ENCODE peak calls at places on chromosomes 13 and 19, in seven cellular contexts. One of them, this sample, is unnamed.

GRCh38 chr13:100721885-100722512 is 47.4 kb upstream of the TMTC4 start:
- DNase-seq in astrocyte of the spinal cord: peak; percentile 50
- DNase-seq in left cardiac atrium: peak; percentile 39
- DNase-seq in activated CD8-positive, alpha-beta T cell treated with anti-CD3 and anti-CD28 coated beads, Interleukin-2, amount 10 ng/mL, durations not matched to agents 7 days and 5 days: peak; percentile 73
- DNase-seq in NCI-H345: peak; percentile 63
- DNase-seq in ascending aorta: no peak
- DNase-seq in CD4-positive, alpha-beta memory T cell: peak; percentile 31
- DNase-seq in this sample: peak; percentile 73

GRCh38 chr13:99123101-99124045 is 77.3 kb upstream of the UBAC2 start:
- DNase-seq in astrocyte of the spinal cord: peak; percentile 16
- DNase-seq in left cardiac atrium: no peak
- DNase-seq in activated CD8-positive, alpha-beta T cell treated with anti-CD3 and anti-CD28 coated beads, Interleukin-2, amount 10 ng/mL, durations not matched to agents 7 days and 5 days: no peak
- DNase-seq in NCI-H345: no peak
- DNase-seq in ascending aorta: no peak
- DNase-seq in CD4-positive, alpha-beta memory T cell: no peak
- DNase-seq in this sample: no peak

GRCh38 chr19:18072335-18072734 is 14.4 kb downstream of the IL12RB1 start:
- DNase-seq in astrocyte of the spinal cord: no peak
- DNase-seq in left cardiac atrium: no peak
- DNase-seq in activated CD8-positive, alpha-beta T cell treated with anti-CD3 and anti-CD28 coated beads, Interleukin-2, amount 10 ng/mL, durations not matched to agents 7 days and 5 days: no peak
- DNase-seq in NCI-H345: no peak
- DNase-seq in ascending aorta: no peak
- DNase-seq in CD4-positive, alpha-beta memory T cell: no peak
- DNase-seq in this sample: no peak

GRCh38 chr13:78638216-78638615 is 20.7 kb downstream of the OBI1 start:
- DNase-seq in astrocyte of the spinal cord: no peak
- DNase-seq in left cardiac atrium: no peak
- DNase-seq in activated CD8-positive, alpha-beta T cell treated with anti-CD3 and anti-CD28 coated beads, Interleukin-2, amount 10 ng/mL, durations not matched to agents 7 days and 5 days: no peak
- DNase-seq in NCI-H345: no peak
- DNase-seq in ascending aorta: no peak
- DNase-seq in CD4-positive, alpha-beta memory T cell: no peak
- DNase-seq in this sample: no peak

GRCh38 chr13:45989607-45990006 is 62.9 kb downstream of the ZC3H13 start:
- DNase-seq in astrocyte of the spinal cord: peak; percentile 81
- DNase-seq in left cardiac atrium: no peak
- DNase-seq in activated CD8-positive, alpha-beta T cell treated with anti-CD3 and anti-CD28 coated beads, Interleukin-2, amount 10 ng/mL, durations not matched to agents 7 days and 5 days: no peak
- DNase-seq in NCI-H345: no peak
- DNase-seq in ascending aorta: no peak
- DNase-seq in CD4-positive, alpha-beta memory T cell: no peak
- DNase-seq in this sample: no peak

GRCh38 chr19:15251749-15252397 is 19.6 kb upstream of the EPHX3 start:
- DNase-seq in astrocyte of the spinal cord: peak; percentile 96
- DNase-seq in left cardiac atrium: peak; percentile 87
- DNase-seq in activated CD8-positive, alpha-beta T cell treated with anti-CD3 and anti-CD28 coated beads, Interleukin-2, amount 10 ng/mL, durations not matched to agents 7 days and 5 days: no peak
- DNase-seq in NCI-H345: no peak
- DNase-seq in ascending aorta: peak; percentile 94
- DNase-seq in CD4-positive, alpha-beta memory T cell: no peak
- DNase-seq in this sample: peak; percentile 85

GRCh38 chr13:101346161-101346560 is 70.1 kb downstream of the NALCN start:
- DNase-seq in astrocyte of the spinal cord: no peak
- DNase-seq in left cardiac atrium: no peak
- DNase-seq in activated CD8-positive, alpha-beta T cell treated with anti-CD3 and anti-CD28 coated beads, Interleukin-2, amount 10 ng/mL, durations not matched to agents 7 days and 5 days: no peak
- DNase-seq in NCI-H345: no peak
- DNase-seq in ascending aorta: no peak
- DNase-seq in CD4-positive, alpha-beta memory T cell: no peak
- DNase-seq in this sample: no peak

GRCh38 chr19:51060336-51060735 is 4.6 kb downstream of the KLK13 start:
- DNase-seq in astrocyte of the spinal cord: no peak
- DNase-seq in left cardiac atrium: no peak
- DNase-seq in activated CD8-positive, alpha-beta T cell treated with anti-CD3 and anti-CD28 coated beads, Interleukin-2, amount 10 ng/mL, durations not matched to agents 7 days and 5 days: no peak
- DNase-seq in NCI-H345: no peak
- DNase-seq in ascending aorta: no peak
- DNase-seq in CD4-positive, alpha-beta memory T cell: no peak
- DNase-seq in this sample: no peak

GRCh38 chr13:42377640-42378382 is 105.9 kb downstream of the AKAP11 start:
- DNase-seq in astrocyte of the spinal cord: peak; percentile 69
- DNase-seq in left cardiac atrium: no peak
- DNase-seq in activated CD8-positive, alpha-beta T cell treated with anti-CD3 and anti-CD28 coated beads, Interleukin-2, amount 10 ng/mL, durations not matched to agents 7 days and 5 days: peak; percentile 65
- DNase-seq in NCI-H345: no peak
- DNase-seq in ascending aorta: no peak
- DNase-seq in CD4-positive, alpha-beta memory T cell: peak; percentile 32
- DNase-seq in this sample: no peak

GRCh38 chr19:48595833-48596232 is 10.7 kb upstream of the SPACA4 start:
- DNase-seq in astrocyte of the spinal cord: no peak
- DNase-seq in left cardiac atrium: no peak
- DNase-seq in activated CD8-positive, alpha-beta T cell treated with anti-CD3 and anti-CD28 coated beads, Interleukin-2, amount 10 ng/mL, durations not matched to agents 7 days and 5 days: no peak
- DNase-seq in NCI-H345: no peak
- DNase-seq in ascending aorta: no peak
- DNase-seq in CD4-positive, alpha-beta memory T cell: no peak
- DNase-seq in this sample: no peak

GRCh38 chr13:44576396-44577235 is 486 bp upstream of the TSC22D1 start:
- DNase-seq in astrocyte of the spinal cord: no peak
- DNase-seq in left cardiac atrium: peak; percentile 29
- DNase-seq in activated CD8-positive, alpha-beta T cell treated with anti-CD3 and anti-CD28 coated beads, Interleukin-2, amount 10 ng/mL, durations not matched to agents 7 days and 5 days: no peak
- DNase-seq in NCI-H345: peak; percentile 24
- DNase-seq in ascending aorta: no peak
- DNase-seq in CD4-positive, alpha-beta memory T cell: no peak
- DNase-seq in this sample: peak; percentile 57

GRCh38 chr13:20492036-20492435 is 33.6 kb downstream of the CRYL1 start:
- DNase-seq in astrocyte of the spinal cord: no peak
- DNase-seq in left cardiac atrium: no peak
- DNase-seq in activated CD8-positive, alpha-beta T cell treated with anti-CD3 and anti-CD28 coated beads, Interleukin-2, amount 10 ng/mL, durations not matched to agents 7 days and 5 days: no peak
- DNase-seq in NCI-H345: peak; percentile 11
- DNase-seq in ascending aorta: no peak
- DNase-seq in CD4-positive, alpha-beta memory T cell: no peak
- DNase-seq in this sample: no peak

GRCh38 chr13:44347905-44348304 is 25.7 kb upstream of the SERP2 start:
- DNase-seq in astrocyte of the spinal cord: no peak
- DNase-seq in left cardiac atrium: no peak
- DNase-seq in activated CD8-positive, alpha-beta T cell treated with anti-CD3 and anti-CD28 coated beads, Interleukin-2, amount 10 ng/mL, durations not matched to agents 7 days and 5 days: no peak
- DNase-seq in NCI-H345: no peak
- DNase-seq in ascending aorta: no peak
- DNase-seq in CD4-positive, alpha-beta memory T cell: no peak
- DNase-seq in this sample: no peak

GRCh38 chr13:35475131-35475959 is 1.1 kb downstream of the MAB21L1 start:
- DNase-seq in astrocyte of the spinal cord: peak; percentile 49
- DNase-seq in left cardiac atrium: peak; percentile 35
- DNase-seq in activated CD8-positive, alpha-beta T cell treated with anti-CD3 and anti-CD28 coated beads, Interleukin-2, amount 10 ng/mL, durations not matched to agents 7 days and 5 days: peak; percentile 51
- DNase-seq in NCI-H345: no peak
- DNase-seq in ascending aorta: no peak
- DNase-seq in CD4-positive, alpha-beta memory T cell: no peak
- DNase-seq in this sample: peak; percentile 17

GRCh38 chr19:33273881-33274662 is 28.3 kb downstream of the CEBPA start:
- DNase-seq in astrocyte of the spinal cord: peak; percentile 56
- DNase-seq in left cardiac atrium: peak; percentile 60
- DNase-seq in activated CD8-positive, alpha-beta T cell treated with anti-CD3 and anti-CD28 coated beads, Interleukin-2, amount 10 ng/mL, durations not matched to agents 7 days and 5 days: peak; percentile 33
- DNase-seq in NCI-H345: no peak
- DNase-seq in ascending aorta: no peak
- DNase-seq in CD4-positive, alpha-beta memory T cell: peak; percentile 14
- DNase-seq in this sample: peak; percentile 75

GRCh38 chr13:74715718-74716117 is 581.5 kb upstream of the KLF12 start:
- DNase-seq in astrocyte of the spinal cord: no peak
- DNase-seq in left cardiac atrium: no peak
- DNase-seq in activated CD8-positive, alpha-beta T cell treated with anti-CD3 and anti-CD28 coated beads, Interleukin-2, amount 10 ng/mL, durations not matched to agents 7 days and 5 days: no peak
- DNase-seq in NCI-H345: no peak
- DNase-seq in ascending aorta: no peak
- DNase-seq in CD4-positive, alpha-beta memory T cell: no peak
- DNase-seq in this sample: no peak

GRCh38 chr19:57850553-57851017 is 926 bp downstream of the ZNF587 start:
- DNase-seq in astrocyte of the spinal cord: peak; percentile 64
- DNase-seq in left cardiac atrium: no peak
- DNase-seq in activated CD8-positive, alpha-beta T cell treated with anti-CD3 and anti-CD28 coated beads, Interleukin-2, amount 10 ng/mL, durations not matched to agents 7 days and 5 days: peak; percentile 24
- DNase-seq in NCI-H345: no peak
- DNase-seq in ascending aorta: no peak
- DNase-seq in CD4-positive, alpha-beta memory T cell: no peak
- DNase-seq in this sample: peak; percentile 85

GRCh38 chr19:29662604-29663404 is 2.5 kb upstream of the PLEKHF1 start:
- DNase-seq in astrocyte of the spinal cord: peak; percentile 87
- DNase-seq in left cardiac atrium: peak; percentile 84
- DNase-seq in activated CD8-positive, alpha-beta T cell treated with anti-CD3 and anti-CD28 coated beads, Interleukin-2, amount 10 ng/mL, durations not matched to agents 7 days and 5 days: no peak
- DNase-seq in NCI-H345: peak; percentile 34
- DNase-seq in ascending aorta: peak; percentile 91
- DNase-seq in CD4-positive, alpha-beta memory T cell: no peak
- DNase-seq in this sample: peak; percentile 76

GRCh38 chr13:35930665-35931631 is 200.2 kb downstream of the DCLK1 start:
- DNase-seq in astrocyte of the spinal cord: no peak
- DNase-seq in left cardiac atrium: no peak
- DNase-seq in activated CD8-positive, alpha-beta T cell treated with anti-CD3 and anti-CD28 coated beads, Interleukin-2, amount 10 ng/mL, durations not matched to agents 7 days and 5 days: no peak
- DNase-seq in NCI-H345: no peak
- DNase-seq in ascending aorta: no peak
- DNase-seq in CD4-positive, alpha-beta memory T cell: no peak
- DNase-seq in this sample: no peak

GRCh38 chr13:27406178-27406939 is 18.1 kb upstream of the GTF3A start:
- DNase-seq in astrocyte of the spinal cord: peak; percentile 45
- DNase-seq in left cardiac atrium: no peak
- DNase-seq in activated CD8-positive, alpha-beta T cell treated with anti-CD3 and anti-CD28 coated beads, Interleukin-2, amount 10 ng/mL, durations not matched to agents 7 days and 5 days: peak; percentile 51
- DNase-seq in NCI-H345: peak; percentile 15
- DNase-seq in ascending aorta: peak; percentile 52
- DNase-seq in CD4-positive, alpha-beta memory T cell: peak; percentile 49
- DNase-seq in this sample: peak; percentile 48

GRCh38 chr13:33257786-33258185 is 27.8 kb downstream of the STARD13 start:
- DNase-seq in astrocyte of the spinal cord: no peak
- DNase-seq in left cardiac atrium: no peak
- DNase-seq in activated CD8-positive, alpha-beta T cell treated with anti-CD3 and anti-CD28 coated beads, Interleukin-2, amount 10 ng/mL, durations not matched to agents 7 days and 5 days: no peak
- DNase-seq in NCI-H345: no peak
- DNase-seq in ascending aorta: no peak
- DNase-seq in CD4-positive, alpha-beta memory T cell: no peak
- DNase-seq in this sample: no peak

GRCh38 chr13:59906413-59907027 is 257.2 kb downstream of the DIAPH3 start:
- DNase-seq in astrocyte of the spinal cord: peak; percentile 58
- DNase-seq in left cardiac atrium: no peak
- DNase-seq in activated CD8-positive, alpha-beta T cell treated with anti-CD3 and anti-CD28 coated beads, Interleukin-2, amount 10 ng/mL, durations not matched to agents 7 days and 5 days: no peak
- DNase-seq in NCI-H345: peak; percentile 19
- DNase-seq in ascending aorta: no peak
- DNase-seq in CD4-positive, alpha-beta memory T cell: no peak
- DNase-seq in this sample: peak; percentile 50

GRCh38 chr13:110757296-110757695 is 43.8 kb downstream of the ING1 start:
- DNase-seq in astrocyte of the spinal cord: no peak
- DNase-seq in left cardiac atrium: no peak
- DNase-seq in activated CD8-positive, alpha-beta T cell treated with anti-CD3 and anti-CD28 coated beads, Interleukin-2, amount 10 ng/mL, durations not matched to agents 7 days and 5 days: no peak
- DNase-seq in NCI-H345: no peak
- DNase-seq in ascending aorta: no peak
- DNase-seq in CD4-positive, alpha-beta memory T cell: no peak
- DNase-seq in this sample: no peak

GRCh38 chr13:109919715-109920375 is 133.5 kb upstream of the IRS2 start:
- DNase-seq in astrocyte of the spinal cord: peak; percentile 20
- DNase-seq in left cardiac atrium: no peak
- DNase-seq in activated CD8-positive, alpha-beta T cell treated with anti-CD3 and anti-CD28 coated beads, Interleukin-2, amount 10 ng/mL, durations not matched to agents 7 days and 5 days: no peak
- DNase-seq in NCI-H345: no peak
- DNase-seq in ascending aorta: no peak
- DNase-seq in CD4-positive, alpha-beta memory T cell: no peak
- DNase-seq in this sample: no peak

This sample was measured in hepatocyte.